ENCODE peak calls at places on chromosome 13, in eight cellular contexts. V is psoas muscle, W is tibial artery, J is RWPE1, O is heart left ventricle, X is OCI-LY7, Q is dorsolateral prefrontal cortex, Z is fibroblast of lung. C is an unnamed sample.

GRCh38 chr13:94129490-94129894 is 350.0 kb downstream of the DCT start:
- DNase-seq in V (no peak), Q (no peak), O (peak), J (no peak), W (no peak), X (no peak), Z (peak), C (no peak)

GRCh38 chr13:94696171-94696570 is 16.2 kb downstream of the SOX21 start:
- DNase-seq in Z (no peak), O (no peak), V (no peak), J (no peak), X (no peak), Q (no peak), W (no peak), C (no peak)

GRCh38 chr13:65497265-65497664 is 1732.9 kb downstream of the PCDH9 start:
- DNase-seq in X (no peak), Z (peak), W (no peak), J (no peak), Q (no peak), O (no peak), V (no peak), C (no peak)

GRCh38 chr13:35908221-35908620 is 223.0 kb downstream of the DCLK1 start:
- DNase-seq in Z (no peak), W (no peak), V (no peak), O (no peak), X (no peak), Q (no peak), J (no peak), C (no peak)

GRCh38 chr13:25095862-25096453 is at the start of gene PABPC3:
- DNase-seq in Q (no peak), X (no peak), V (peak), W (no peak), O (no peak), Z (no peak), J (no peak), C (no peak)

GRCh38 chr13:51452391-51453307 is at the start of gene INTS6:
- DNase-seq in Q (peak), J (peak), W (peak), Z (peak), V (peak), O (peak), X (peak), C (peak)

GRCh38 chr13:38430761-38431160 is 81.1 kb downstream of the UFM1 start:
- DNase-seq in W (no peak), O (no peak), Z (no peak), V (no peak), X (no peak), J (no peak), Q (no peak), C (no peak)

GRCh38 chr13:75803175-75803611 is 167.1 kb downstream of the LMO7 start:
- DNase-seq in V (no peak), O (no peak), Q (no peak), W (no peak), J (no peak), X (peak), Z (no peak), C (no peak)

GRCh38 chr13:105719861-105720260 is 815.6 kb downstream of the EFNB2 start:
- DNase-seq in W (no peak), J (no peak), Q (no peak), O (no peak), V (no peak), Z (no peak), X (no peak), C (no peak)

GRCh38 chr13:102128216-102128800 is 273.5 kb downstream of the FGF14 start:
- DNase-seq in Z (peak), V (no peak), O (no peak), Q (no peak), J (peak), X (no peak), W (no peak), C (no peak)

GRCh38 chr13:50365683-50366391 is 350.6 kb downstream of the KCNRG start:
- DNase-seq in W (no peak), O (no peak), Q (no peak), Z (peak), X (peak), V (no peak), J (peak), C (no peak)

GRCh38 chr13:23621316-23621645 is 51.1 kb downstream of the TNFRSF19 start:
- DNase-seq in X (no peak), V (no peak), J (peak), Q (no peak), O (no peak), Z (peak), W (no peak), C (no peak)

GRCh38 chr13:113088691-113089020 is 16.9 kb upstream of the F7 start:
- DNase-seq in Q (no peak), Z (no peak), V (peak), O (peak), X (no peak), W (no peak), J (no peak), C (no peak)

GRCh38 chr13:46160065-46160464 is 21.9 kb downstream of the LCP1 start:
- DNase-seq in O (no peak), V (no peak), J (no peak), Z (no peak), W (no peak), X (no peak), Q (no peak), C (no peak)
- H3K27ac ChIP-seq in O (no peak), V (no peak), J (no peak), Z (no peak), W (no peak), X (no peak), Q (no peak), C (no peak)

DNA sequence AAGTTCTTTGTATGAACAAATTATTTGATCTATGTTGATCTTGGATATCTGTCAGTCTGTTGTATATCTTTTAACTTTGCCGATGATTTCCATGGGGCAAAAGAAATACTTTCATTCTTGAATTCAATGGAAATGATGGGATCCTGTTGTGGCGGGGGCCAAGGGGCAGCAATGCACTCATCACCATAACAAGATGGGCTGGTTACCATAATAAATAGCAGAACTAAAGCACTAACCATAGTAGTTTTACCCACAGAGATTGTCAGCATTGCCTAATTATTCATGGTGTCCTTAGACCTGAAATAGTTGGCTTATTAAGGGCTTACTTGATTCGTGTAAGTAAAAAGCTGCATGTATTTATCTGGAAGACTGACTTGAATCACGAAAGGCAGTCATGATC is 309.6 kb downstream of the RFC3 start:
- DNase-seq in W (no peak), V (no peak), X (no peak), O (no peak), Q (no peak), Z (no peak), J (no peak), C (no peak)
- H3K27ac ChIP-seq in W (no peak), V (no peak), X (no peak), O (no peak), Q (no peak), Z (no peak), J (no peak), C (no peak)

GRCh38 chr13:74056829-74057564 is 77.2 kb downstream of the KLF12 start:
- DNase-seq in Z (no peak), W (no peak), J (no peak), X (no peak), Q (no peak), V (peak), O (peak), C (no peak)
- H3K27ac ChIP-seq in Z (no peak), W (peak), J (no peak), X (peak), Q (no peak), V (peak), O (peak), C (peak)

DNA sequence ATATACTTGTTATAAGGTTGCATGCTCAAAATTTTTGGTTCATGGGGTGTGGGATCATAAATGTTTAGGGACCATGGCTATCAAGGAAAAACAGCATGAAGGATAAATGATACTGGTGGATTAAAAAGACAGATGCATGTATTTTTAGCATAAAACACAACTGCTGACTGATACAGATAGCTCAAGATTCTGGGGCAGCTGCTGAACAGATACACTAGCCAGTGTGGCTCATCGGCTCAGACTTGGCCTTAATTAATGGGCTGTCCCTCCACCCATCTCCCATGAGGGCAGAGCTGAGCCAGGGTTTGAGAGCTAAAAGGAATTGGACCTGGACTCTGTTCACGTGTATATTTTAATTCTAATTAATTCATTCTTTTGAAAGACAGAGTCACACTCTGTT is 11.5 kb downstream of the ALOX5AP start:
- DNase-seq in X (no peak), V (no peak), O (no peak), W (no peak), J (no peak), Z (no peak), Q (no peak), C (no peak)
- H3K27ac ChIP-seq in X (no peak), V (peak), O (no peak), W (no peak), J (no peak), Z (no peak), Q (no peak), C (no peak)

GRCh38 chr13:59689057-59689456 is 474.7 kb downstream of the DIAPH3 start:
- DNase-seq in W (no peak), J (no peak), O (no peak), V (no peak), X (no peak), Q (no peak), Z (no peak), C (no peak)
- H3K27ac ChIP-seq in W (no peak), J (no peak), O (no peak), V (no peak), X (no peak), Q (no peak), Z (no peak), C (no peak)